ENCODE peak calls at places on chromosomes 2 and 18, in four cellular contexts. F, K, V and L are unnamed samples.

GRCh38 chr2:24019729-24020128 is 9.8 kb downstream of the MFSD2B start:
- DNase-seq in F (no peak), K (no peak), V (no peak), L (no peak)

GRCh38 chr2:71117064-71117463 is 13.0 kb downstream of the MCEE start:
- DNase-seq in F (no peak), K (no peak), V (no peak), L (no peak)

GRCh38 chr2:74768401-74768914 is 65.5 kb upstream of the HK2 start:
- DNase-seq in F (no peak), K (no peak), V (no peak), L (no peak)

GRCh38 chr2:58194451-58194850 is 46.7 kb downstream of the FANCL start:
- DNase-seq in F (no peak), K (no peak), V (no peak), L (no peak)

GRCh38 chr2:232675381-232675780 is 21.8 kb upstream of the GIGYF2 start:
- DNase-seq in F (no peak), K (no peak), V (no peak), L (no peak)

GRCh38 chr2:86274918-86275275 is 62.5 kb downstream of the REEP1 start:
- DNase-seq in F (peak; percentile 45), K (no peak), V (no peak), L (no peak)

GRCh38 chr2:156065912-156066311 is 266.6 kb downstream of the NR4A2 start:
- DNase-seq in F (no peak), K (no peak), V (no peak), L (no peak)

GRCh38 chr18:7830468-7830867 is 263.4 kb downstream of the PTPRM start:
- DNase-seq in F (no peak), K (no peak), V (no peak), L (peak; percentile 17)

GRCh38 chr18:5895886-5896740 is 791 bp upstream of the TMEM200C start:
- DNase-seq in F (no peak), K (no peak), V (no peak), L (no peak)

GRCh38 chr2:47198985-47199451 is 43.9 kb upstream of the STPG4 start:
- DNase-seq in F (peak; percentile 85), K (no peak), V (no peak), L (no peak)

GRCh38 chr2:232598293-232598692 is 35.1 kb upstream of the EFHD1 start:
- DNase-seq in F (no peak), K (no peak), V (no peak), L (no peak)